ENCODE peak calls at places on chromosomes 12 and 14, in four cellular contexts. U, G, C and Y are unnamed samples.

GRCh38 chr14:68510201-68510600 is 282.7 kb downstream of the ZFP36L1 start:
- DNase-seq in U (no peak), C (no peak), G (no peak), Y (no peak)

GRCh38 chr14:23377873-23378563 is 1.2 kb downstream of the CMTM5 start:
- DNase-seq in U (no peak), G (no peak), C (no peak), Y (no peak)

GRCh38 chr12:16844875-16845274 is 238.9 kb upstream of the LMO3 start:
- DNase-seq in U (no peak), G (peak), C (no peak), Y (peak)

GRCh38 chr12:45585522-45586230 is 143.8 kb upstream of the ARID2 start:
- DNase-seq in C (no peak), U (no peak), G (no peak), Y (no peak)

GRCh38 chr12:101927042-101927441 is 49.7 kb downstream of the DRAM1 start:
- DNase-seq in C (no peak), G (no peak), U (no peak), Y (no peak)

GRCh38 chr14:105375635-105376057 is 22.7 kb upstream of the TEX22 start:
- DNase-seq in G (no peak), U (no peak), C (no peak), Y (peak)

GRCh38 chr14:33359288-33359881 is 420.7 kb downstream of the NPAS3 start:
- DNase-seq in C (no peak), G (no peak), U (no peak), Y (no peak)

GRCh38 chr14:95234426-95234825 is 77.1 kb upstream of the DICER1 start:
- DNase-seq in G (no peak), U (no peak), C (no peak), Y (no peak)

GRCh38 chr14:105311838-105312237 is 2.7 kb upstream of the PACS2 start:
- DNase-seq in C (no peak), U (no peak), G (no peak), Y (no peak)

GRCh38 chr12:120394483-120395367 is 25.8 kb upstream of the MSI1 start:
- DNase-seq in G (no peak), U (no peak), C (no peak), Y (no peak)

GRCh38 chr12:33253123-33253522 is 186.5 kb downstream of the SYT10 start:
- DNase-seq in C (no peak), G (no peak), U (no peak), Y (no peak)

GRCh38 chr12:89333564-89334252 is 18.6 kb downstream of the DUSP6 start:
- DNase-seq in G (no peak), C (no peak), U (no peak), Y (peak)

GRCh38 chr12:26523708-26524150 is 309.3 kb downstream of the ITPR2 start:
- DNase-seq in G (no peak), C (no peak), U (no peak), Y (peak)

GRCh38 chr12:80701388-80701787 is 6.0 kb upstream of the MYF6 start:
- DNase-seq in U (no peak), C (no peak), G (no peak), Y (no peak)

GRCh38 chr14:22426711-22427110 is 162.3 kb downstream of the DAD1 start:
- DNase-seq in G (no peak), U (no peak), C (no peak), Y (peak)

GRCh38 chr12:118136559-118137003 is 657 bp downstream of the PEBP1 start:
- DNase-seq in U (peak), C (no peak), G (peak), Y (peak)

GRCh38 chr14:68978550-68978911 is 571 bp downstream of the ACTN1 start:
- DNase-seq in G (no peak), C (no peak), U (peak), Y (peak)

GRCh38 chr12:49583361-49584094 is 15.6 kb upstream of the MCRS1 start:
- DNase-seq in U (no peak), C (no peak), G (no peak), Y (no peak)

GRCh38 chr14:65686761-65687160 is 274.2 kb downstream of the FUT8 start:
- DNase-seq in G (no peak), U (no peak), C (no peak), Y (no peak)

GRCh38 chr12:94670075-94670474 is 19.7 kb upstream of the TMCC3 start:
- DNase-seq in C (no peak), G (no peak), U (no peak), Y (no peak)

GRCh38 chr14:54691525-54692260 is 124.8 kb downstream of the SAMD4A start:
- DNase-seq in C (no peak), U (peak), G (peak), Y (peak)

GRCh38 chr12:2323538-2324261 is 270.9 kb downstream of the CACNA1C start:
- DNase-seq in C (no peak), U (no peak), G (no peak), Y (peak)

GRCh38 chr14:101604228-101604934 is 43.1 kb downstream of the DIO3 start:
- DNase-seq in C (no peak), U (no peak), G (no peak), Y (no peak)

GRCh38 chr12:19695244-19696098 is 256.2 kb downstream of the AEBP2 start:
- DNase-seq in G (no peak), U (no peak), C (no peak), Y (peak)

GRCh38 chr12:61780435-61780834 is 479.8 kb upstream of the USP15 start:
- DNase-seq in C (no peak), G (no peak), U (no peak), Y (no peak)

GRCh38 chr14:31228533-31228932 is 20.9 kb upstream of the HECTD1 start:
- DNase-seq in G (no peak), C (no peak), U (no peak), Y (peak)

GRCh38 chr12:45730842-45731336 is 1.4 kb downstream of the ARID2 start:
- DNase-seq in G (peak), U (no peak), C (no peak), Y (peak)

GRCh38 chr12:18153826-18154225 is 63.8 kb upstream of the RERGL start:
- DNase-seq in C (no peak), U (no peak), G (no peak), Y (no peak)

GRCh38 chr12:29739279-29739991 is 44.3 kb downstream of the TMTC1 start:
- DNase-seq in G (no peak), U (no peak), C (no peak), Y (no peak)

GRCh38 chr12:52647601-52648000 is 4.4 kb downstream of the KRT2 start:
- DNase-seq in U (no peak), C (no peak), G (no peak), Y (no peak)

GRCh38 chr14:104697892-104698583 is 8.6 kb downstream of the INF2 start:
- DNase-seq in C (no peak), G (no peak), U (no peak), Y (no peak)

GRCh38 chr12:121295746-121296617 is 527 bp downstream of the CAMKK2 start:
- DNase-seq in C (no peak), G (peak), U (peak), Y (peak)

GRCh38 chr12:49098035-49098451 is 3.4 kb upstream of the DHH start:
- DNase-seq in U (peak), C (no peak), G (peak), Y (peak)

GRCh38 chr12:6471992-6472366 is 1.5 kb upstream of the VAMP1 start:
- DNase-seq in G (no peak), U (peak), C (no peak), Y (no peak)

GRCh38 chr12:122081108-122081696 is 2.6 kb downstream of the MLXIP start:
- DNase-seq in U (no peak), C (no peak), G (no peak), Y (peak)

GRCh38 chr14:73424453-73424852 is 33.9 kb downstream of the NUMB start:
- DNase-seq in G (no peak), C (no peak), U (no peak), Y (peak)

GRCh38 chr14:73426877-73427276 is 31.5 kb downstream of the NUMB start:
- DNase-seq in U (no peak), G (no peak), C (no peak), Y (peak)

GRCh38 chr14:73432124-73432523 is 26.2 kb downstream of the NUMB start:
- DNase-seq in C (no peak), G (no peak), U (no peak), Y (no peak)

GRCh38 chr14:73427516-73428264 is 30.7 kb downstream of the NUMB start:
- DNase-seq in C (no peak), G (no peak), U (no peak), Y (no peak)

DNA sequence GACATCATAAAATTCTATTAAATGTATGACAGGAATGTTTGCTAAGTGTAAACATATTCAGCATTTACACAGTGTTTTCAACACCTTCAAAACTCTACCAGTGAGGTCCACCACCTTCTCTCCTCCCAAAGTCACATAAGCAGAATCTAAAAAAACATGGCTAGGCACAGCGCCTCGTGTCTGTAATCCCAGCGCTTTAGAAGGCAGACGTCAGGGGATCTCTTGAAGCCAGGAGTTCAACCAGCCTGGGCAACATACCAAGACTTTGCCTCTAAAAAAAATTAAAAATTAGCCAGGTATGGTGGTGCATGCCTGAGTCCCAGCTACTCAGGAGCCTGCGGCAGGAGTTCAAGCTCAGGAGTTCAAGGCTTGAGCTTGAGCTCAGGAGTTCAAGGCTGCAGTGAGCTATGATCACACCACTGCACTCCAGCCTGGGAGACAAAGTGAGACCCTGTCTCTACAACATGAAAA is 30.0 kb downstream of the NUMB start:
- DNase-seq in G (peak), U (no peak), C (no peak), Y (no peak)
- H3K4me3 ChIP-seq in G (no peak), U (peak), C (no peak), Y (no peak)

DNA sequence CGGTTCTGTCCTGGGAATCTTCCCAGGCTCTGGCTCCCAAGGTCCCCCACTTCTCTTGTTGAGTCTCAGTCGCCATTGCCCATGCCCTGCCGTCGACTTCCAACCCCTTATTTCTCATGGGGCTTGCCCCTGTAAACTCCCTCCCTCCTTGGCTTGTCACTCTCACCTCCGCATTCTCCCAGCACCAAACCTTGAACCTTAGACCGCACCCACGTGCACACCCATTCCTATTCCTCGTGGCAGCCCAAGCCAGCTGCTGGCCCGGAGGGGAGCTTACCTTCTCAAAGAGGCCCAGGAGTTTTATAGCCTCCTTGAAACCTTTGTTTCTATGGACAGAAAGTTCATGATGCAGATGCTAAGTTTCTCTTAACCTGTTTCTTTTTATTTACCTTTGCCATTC is 4.6 kb downstream of the JDP2 start:
- DNase-seq in G (no peak), U (no peak), C (no peak), Y (no peak)
- TF ChIP-seq MAX in G (no peak), U (no peak), C (no peak), Y (no peak)

GRCh38 chr12:104482113-104482512 is 25.4 kb downstream of the CHST11 start:
- DNase-seq in U (no peak), G (no peak), C (no peak), Y (no peak)
- H3K4me3 ChIP-seq in U (no peak), G (no peak), C (no peak), Y (no peak)

GRCh38 chr14:103398427-103399195 is 13.4 kb downstream of the MARK3 start:
- DNase-seq in G (no peak), C (no peak), U (no peak), Y (peak)

GRCh38 chr14:103400537-103400936 is 15.3 kb downstream of the MARK3 start:
- DNase-seq in U (no peak), C (no peak), G (no peak), Y (no peak)

GRCh38 chr14:103404032-103404918 is 19.1 kb downstream of the MARK3 start:
- DNase-seq in C (no peak), U (no peak), G (no peak), Y (no peak)

GRCh38 chr14:103402700-103403099 is 17.5 kb downstream of the MARK3 start:
- DNase-seq in U (no peak), G (no peak), C (no peak), Y (no peak)

GRCh38 chr14:103401223-103402214 is 16.3 kb downstream of the MARK3 start:
- DNase-seq in G (no peak), U (no peak), C (no peak), Y (peak)
- TF ChIP-seq MAX in G (no peak), U (no peak), C (no peak), Y (peak)

GRCh38 chr12:93592641-93593396 is 20.3 kb downstream of the SOCS2 start:
- DNase-seq in U (no peak), G (no peak), C (no peak), Y (no peak)

GRCh38 chr12:93594766-93595165 is 22.3 kb downstream of the SOCS2 start:
- DNase-seq in G (no peak), U (no peak), C (no peak), Y (no peak)

GRCh38 chr12:93595336-93595735 is 22.9 kb downstream of the SOCS2 start:
- DNase-seq in U (no peak), C (no peak), G (no peak), Y (no peak)

GRCh38 chr12:93591137-93591868 is 18.8 kb downstream of the SOCS2 start:
- DNase-seq in U (peak), G (no peak), C (no peak), Y (peak)

GRCh38 chr12:93593833-93594232 is 21.4 kb downstream of the SOCS2 start:
- DNase-seq in G (no peak), U (no peak), C (no peak), Y (no peak)
- H3K4me3 ChIP-seq in G (no peak), U (no peak), C (no peak), Y (no peak)

DNA sequence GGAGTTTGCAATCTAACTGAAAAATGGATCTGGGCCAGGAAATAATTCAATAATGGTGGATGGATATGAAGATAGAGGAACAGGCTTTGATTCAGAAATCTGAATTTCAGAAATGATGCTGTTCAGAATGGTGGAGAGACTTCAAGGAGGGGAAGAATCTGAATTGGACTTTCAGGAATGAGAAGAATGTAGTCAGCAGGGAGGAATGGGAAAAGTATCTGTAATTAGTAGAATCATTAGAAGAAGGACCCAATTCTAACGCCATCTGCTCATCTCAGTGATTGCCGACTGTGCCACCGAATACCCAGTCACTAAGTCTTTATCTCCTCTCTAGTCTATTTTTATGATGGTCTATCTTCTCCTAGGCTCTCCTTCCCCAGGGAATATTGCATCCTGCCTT is 363.2 kb downstream of the GALC start:
- DNase-seq in U (no peak), C (no peak), G (no peak), Y (no peak)
- TF ChIP-seq MAX in U (no peak), C (no peak), G (no peak), Y (no peak)